ENCODE peak calls at places on chromosomes 5 and 9, in four cellular contexts. S, Y, F and A are unnamed samples.

GRCh38 chr9:137341227-137341626 is 39.2 kb upstream of the NRARP start:
- DNase-seq in S (no peak), Y (no peak), F (no peak), A (no peak)

GRCh38 chr9:107280543-107280942 is 2.5 kb upstream of the RAD23B start:
- DNase-seq in Y (no peak), F (no peak), S (no peak), A (no peak)

GRCh38 chr5:9042241-9042640 is 503.6 kb downstream of the SEMA5A start:
- DNase-seq in F (no peak), S (no peak), Y (no peak), A (no peak)

GRCh38 chr5:172193872-172194271 is at the start of gene EFCAB9:
- DNase-seq in Y (no peak), F (no peak), S (no peak), A (no peak)

GRCh38 chr5:155434681-155435080 is 421.1 kb downstream of the KIF4B start:
- DNase-seq in Y (no peak), F (no peak), S (no peak), A (no peak)

GRCh38 chr5:16776611-16777251 is 159.4 kb downstream of the MYO10 start:
- DNase-seq in S (peak; percentile 35), F (no peak), Y (peak; percentile 44), A (no peak)

GRCh38 chr5:74421365-74421764 is 219.2 kb downstream of the ENC1 start:
- DNase-seq in F (no peak), Y (no peak), S (no peak), A (no peak)

GRCh38 chr5:178464431-178465048 is 125.7 kb downstream of the COL23A1 start:
- DNase-seq in Y (no peak), S (no peak), F (no peak), A (no peak)

GRCh38 chr9:81266086-81266485 is 423.3 kb downstream of the TLE1 start:
- DNase-seq in Y (peak; percentile 6), S (no peak), F (no peak), A (peak; percentile 23)

GRCh38 chr5:1322036-1322903 is 22.6 kb downstream of the CLPTM1L start:
- DNase-seq in S (no peak), F (no peak), Y (no peak), A (no peak)

GRCh38 chr9:107794259-107794658 is 304.7 kb upstream of the KLF4 start:
- DNase-seq in F (no peak), Y (no peak), S (no peak), A (no peak)

GRCh38 chr9:21311888-21312287 is 6.8 kb upstream of the IFNA5 start:
- DNase-seq in F (no peak), Y (no peak), S (no peak), A (no peak)

GRCh38 chr5:3333836-3334235 is 261.8 kb upstream of the IRX1 start:
- DNase-seq in F (no peak), Y (no peak), S (no peak), A (no peak)

GRCh38 chr9:130235558-130236435 is 29.8 kb upstream of the HMCN2 start:
- DNase-seq in Y (peak; percentile 61), S (peak; percentile 53), F (peak; percentile 63), A (peak; percentile 86)

GRCh38 chr5:171445910-171446516 is 26.6 kb downstream of the FGF18 start:
- DNase-seq in S (no peak), F (no peak), Y (peak; percentile 84), A (no peak)

GRCh38 chr9:111994831-111995458 is 98.3 kb downstream of the UGCG start:
- DNase-seq in S (no peak), F (no peak), Y (no peak), A (no peak)

GRCh38 chr5:60163762-60164161 is 270.2 kb upstream of the PDE4D start:
- DNase-seq in S (no peak), Y (no peak), F (no peak), A (peak; percentile 56)

GRCh38 chr5:55187370-55187769 is 14.4 kb upstream of the CDC20B start:
- DNase-seq in S (no peak), Y (no peak), F (no peak), A (no peak)

GRCh38 chr5:68242743-68243142 is 27.2 kb downstream of the PIK3R1 start:
- DNase-seq in S (no peak), F (no peak), Y (peak; percentile 56), A (no peak)

GRCh38 chr9:138020795-138021182 is 143.2 kb downstream of the CACNA1B start:
- DNase-seq in F (no peak), S (no peak), Y (no peak), A (no peak)

GRCh38 chr9:87875839-87876545 is 6.7 kb upstream of the SPATA31E1 start:
- DNase-seq in F (no peak), S (no peak), Y (no peak), A (peak; percentile 85)

GRCh38 chr9:87872079-87872624 is 10.5 kb upstream of the SPATA31E1 start:
- DNase-seq in Y (peak; percentile 38), S (no peak), F (no peak), A (peak; percentile 67)

GRCh38 chr9:87871425-87872078 is 11.1 kb upstream of the SPATA31E1 start:
- DNase-seq in S (no peak), Y (no peak), F (no peak), A (no peak)

GRCh38 chr9:87874320-87874655 is 8.4 kb upstream of the SPATA31E1 start:
- DNase-seq in S (no peak), Y (no peak), F (no peak), A (no peak)

DNA sequence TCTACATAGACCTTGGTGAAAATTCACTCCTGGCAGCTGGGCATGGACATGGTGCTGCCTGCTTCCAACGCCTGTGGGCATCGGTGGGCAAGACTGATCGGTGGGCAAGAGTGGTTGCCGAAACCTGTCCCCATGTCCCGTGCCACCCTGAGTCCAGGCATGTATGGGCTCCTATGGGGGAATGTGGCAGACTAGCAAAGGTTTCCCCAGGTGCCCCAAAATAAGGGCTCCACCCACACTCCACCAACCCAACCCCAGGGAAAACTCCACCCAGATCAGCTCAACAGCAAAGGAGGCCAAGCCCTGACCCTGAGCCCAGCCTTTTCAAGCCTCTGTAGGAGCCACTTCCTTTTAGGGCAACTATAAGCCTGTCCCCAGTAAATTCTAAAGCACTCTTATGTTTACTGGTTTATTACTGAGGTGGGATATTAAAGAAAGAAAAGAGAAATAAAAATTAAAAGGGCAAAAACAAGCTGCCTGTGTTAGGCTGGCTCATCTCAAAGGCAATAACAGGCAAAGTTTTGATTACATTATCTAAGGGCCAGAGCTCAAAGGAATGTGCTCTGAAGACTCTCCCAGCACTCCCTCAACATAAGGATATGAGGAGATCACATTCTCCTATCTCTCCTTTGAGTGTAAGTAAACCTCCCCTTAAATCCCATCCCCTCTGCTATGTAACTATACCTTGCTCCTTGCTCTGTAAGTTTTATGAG is 8.9 kb upstream of the SPATA31E1 start:
- DNase-seq in Y (no peak), F (no peak), S (no peak), A (no peak)
- H3K27ac ChIP-seq in Y (no peak overlapping the region), F (no peak overlapping the region), S (no peak overlapping the region), A (no peak overlapping the region)

DNA sequence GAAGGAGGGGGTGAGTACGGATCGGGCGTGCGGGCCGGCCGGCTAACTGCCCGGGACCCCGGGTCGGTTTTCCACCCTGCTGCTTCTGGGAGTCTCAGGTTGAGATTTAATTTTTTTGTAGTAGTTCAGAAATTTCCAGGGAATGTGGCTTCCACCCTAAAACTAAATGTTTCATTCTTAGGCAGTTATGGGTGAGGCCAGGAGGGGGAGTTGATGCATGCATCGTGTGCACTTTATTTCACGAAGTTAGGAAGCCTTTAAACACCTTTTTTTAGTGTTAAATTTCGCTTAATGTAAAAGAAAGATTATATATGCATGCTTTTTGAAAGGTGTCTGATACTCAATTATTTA is 914 bp downstream of the CDK9 start:
- DNase-seq in S (no peak), Y (peak; percentile 39), F (no peak), A (no peak)
- H3K4me1 ChIP-seq in S (peaks cover 46% of the 10 kb centered on the region), Y (peaks cover 8% of the 10 kb centered on the region), F (peaks cover 11% of the 10 kb centered on the region), A (peaks cover 13% of the 10 kb centered on the region)

GRCh38 chr5:52476346-52476745 is 311.4 kb upstream of the ITGA1 start:
- DNase-seq in F (no peak), S (no peak), Y (no peak), A (no peak)
- H3K27ac ChIP-seq in F (no peak overlapping the region), S (no peak overlapping the region), Y (no peak overlapping the region), A (no peak overlapping the region)

DNA sequence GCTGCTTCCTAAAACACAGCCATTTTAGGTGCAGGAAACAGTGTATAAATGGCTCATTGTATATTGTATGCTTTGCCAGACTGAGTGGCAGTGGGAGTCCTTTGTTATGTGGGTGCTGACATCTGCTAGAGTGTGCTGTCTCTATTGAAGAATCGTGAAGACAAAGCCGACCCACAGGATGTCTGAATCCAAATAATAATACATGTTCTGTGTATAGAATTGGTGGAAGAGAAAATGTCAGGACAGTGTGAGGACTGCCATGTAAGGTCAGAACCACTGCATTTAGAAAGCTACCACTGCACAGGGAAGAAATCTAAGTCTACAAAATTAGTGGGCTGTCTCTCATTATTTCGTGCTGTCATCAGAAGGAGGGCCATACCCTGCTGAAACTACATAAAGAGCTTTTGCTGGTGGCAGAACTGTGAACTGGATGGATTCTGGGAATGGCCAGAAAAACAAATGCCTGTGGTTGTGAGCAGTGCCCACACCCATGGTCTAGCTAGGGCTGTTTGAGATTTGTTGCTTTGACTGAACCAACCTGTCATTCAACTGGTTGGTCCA is 2.5 kb downstream of the IL7R start:
- DNase-seq in Y (peak; percentile 46), F (no peak), S (no peak), A (no peak)
- H3K4me1 ChIP-seq in Y (peaks cover 14% of the 10 kb centered on the region), F (no peaks in the 10 kb centered on the region), S (no peaks in the 10 kb centered on the region), A (no peaks in the 10 kb centered on the region)

DNA sequence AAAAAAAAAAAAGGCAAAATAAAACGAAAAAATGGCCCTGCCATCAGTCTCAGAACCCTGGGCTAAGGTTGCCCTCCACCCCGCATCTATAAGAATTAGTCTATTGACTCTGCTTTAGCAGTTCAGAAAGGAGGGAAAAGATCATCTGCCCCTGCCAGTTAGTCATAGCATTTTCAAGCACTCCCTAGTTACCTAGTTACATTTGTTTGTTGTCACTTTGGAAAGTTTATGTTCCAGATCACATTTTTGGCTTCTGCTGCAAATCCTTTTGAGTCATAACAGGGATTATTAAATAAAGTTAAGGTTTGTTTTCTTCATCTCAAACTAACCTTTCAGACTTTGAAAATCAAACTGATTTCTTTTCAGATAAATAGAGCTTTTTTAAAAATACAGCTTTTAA is 52.1 kb downstream of the AQP7 start:
- DNase-seq in S (no peak), Y (peak; percentile 98), F (no peak), A (peak; percentile 6)
- H3K27ac ChIP-seq in S (no peak overlapping the region), Y (peak overlapping the region; percentile 79), F (peak overlapping the region; percentile 4), A (no peak overlapping the region)

GRCh38 chr5:10628601-10629000 is 64.7 kb downstream of the ANKRD33B start:
- DNase-seq in S (no peak), Y (no peak), F (no peak), A (no peak)
- H3K4me1 ChIP-seq in S (no peaks in the 10 kb centered on the region), Y (no peaks in the 10 kb centered on the region), F (peaks cover 4% of the 10 kb centered on the region), A (no peaks in the 10 kb centered on the region)

DNA sequence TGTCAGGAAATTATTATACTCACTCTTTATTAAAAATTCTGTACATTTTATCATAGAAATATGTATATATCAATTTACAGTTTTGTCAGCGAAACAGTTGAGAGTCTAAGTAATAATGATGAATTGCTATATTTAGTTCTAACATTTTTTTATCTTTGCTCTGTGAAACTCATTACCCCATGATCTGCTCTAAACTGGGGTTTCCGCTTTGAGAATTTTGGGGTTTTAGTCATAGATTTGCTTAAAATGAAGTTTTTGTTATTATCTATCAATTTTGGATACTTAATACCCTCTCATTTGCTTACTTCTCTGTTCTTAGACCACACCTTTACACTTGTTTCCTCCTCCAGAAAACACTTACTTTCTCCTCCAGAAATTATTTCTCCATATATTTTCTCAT is 333.8 kb upstream of the MPDZ start:
- DNase-seq in S (no peak), F (no peak), Y (no peak), A (no peak)
- H3K27ac ChIP-seq in S (no peak overlapping the region), F (no peak overlapping the region), Y (no peak overlapping the region), A (no peak overlapping the region)